ENCODE peak calls at places on chromosomes 16 and 17, in seven cellular contexts. Z is ecto neural progenitor cell, H is WTC11, E is brain microvascular endothelial cell, Y is globus pallidus, K is iris pigment epithelial cell, O is GM12878. S is an unnamed sample.

GRCh38 chr16:84752600-84752999 is 52.8 kb downstream of the USP10 start:
- DNase-seq in Y (no peak), O (no peak), K (no peak), Z (no peak), H (no peak), E (no peak), S (no peak)

GRCh38 chr16:30786115-30786935 is 680 bp downstream of the ZNF629 start:
- DNase-seq in H (peak), O (no peak), E (peak), Y (no peak), Z (peak), K (peak), S (no peak)

GRCh38 chr16:75010427-75010826 is 11.6 kb downstream of the ZNRF1 start:
- DNase-seq in Y (no peak), Z (no peak), K (no peak), H (no peak), E (no peak), O (no peak), S (no peak)

GRCh38 chr17:67238976-67239375 is 6.0 kb downstream of the HELZ start:
- DNase-seq in Y (no peak), K (no peak), E (no peak), Z (no peak), O (no peak), H (no peak), S (no peak)

GRCh38 chr17:28113269-28113668 is 70.8 kb downstream of the NLK start:
- DNase-seq in Y (no peak), Z (no peak), E (no peak), O (no peak), H (no peak), K (no peak), S (no peak)

GRCh38 chr16:87608400-87608985 is 6.2 kb downstream of the JPH3 start:
- DNase-seq in H (peak), Y (no peak), E (peak), K (peak), O (no peak), Z (peak), S (peak)

GRCh38 chr16:84795338-84796053 is 24.3 kb upstream of the CRISPLD2 start:
- DNase-seq in Z (no peak), Y (no peak), O (no peak), K (peak), E (peak), H (no peak), S (peak)

GRCh38 chr17:75006653-75007052 is 5.8 kb upstream of the MRPL58 start:
- DNase-seq in Y (no peak), K (no peak), E (no peak), H (no peak), Z (no peak), O (no peak), S (no peak)

GRCh38 chr16:4523686-4524085 is 14.9 kb downstream of the CDIP1 start:
- DNase-seq in E (no peak), H (no peak), Z (no peak), O (no peak), Y (peak), K (no peak), S (no peak)

GRCh38 chr17:70053241-70054234 is 21.5 kb upstream of the KCNJ16 start:
- DNase-seq in E (no peak), O (no peak), Z (no peak), Y (no peak), H (no peak), K (no peak), S (no peak)

GRCh38 chr17:16915752-16916556 is 56.0 kb downstream of the TNFRSF13B start:
- DNase-seq in K (peak), O (peak), H (peak), Y (peak), E (peak), Z (peak), S (peak)

GRCh38 chr17:222172-222571 is 40.7 kb upstream of the DOC2B start:
- DNase-seq in E (no peak), H (no peak), O (no peak), Z (no peak), Y (no peak), K (no peak), S (no peak)